ENCODE peak calls at places on chromosomes 3 and 15, in four cellular contexts. Y, I, O and C are unnamed samples.

GRCh38 chr15:29364429-29365078 is 94.9 kb upstream of the NSMCE3 start:
- DNase-seq in Y (no peak), I (peak; percentile 33), O (peak; percentile 29), C (no peak)

GRCh38 chr3:141275032-141275422 is 43.4 kb downstream of the PXYLP1 start:
- DNase-seq in Y (no peak), I (no peak), O (no peak), C (peak; percentile 48)

GRCh38 chr3:107752202-107752990 is 229.6 kb downstream of the BBX start:
- DNase-seq in Y (no peak), I (no peak), O (peak; percentile 50), C (no peak)

GRCh38 chr15:72835289-72835890 is 51.8 kb upstream of the ADPGK start:
- DNase-seq in Y (no peak), I (no peak), O (peak; percentile 28), C (no peak)

GRCh38 chr15:89657691-89658200 is 2.5 kb upstream of the KIF7 start:
- DNase-seq in Y (no peak), I (no peak), O (no peak), C (no peak)

GRCh38 chr15:89400121-89400996 is 65.7 kb upstream of the POLG start:
- DNase-seq in Y (no peak), I (no peak), O (peak; percentile 30), C (no peak)

GRCh38 chr3:4976109-4976508 is 3.1 kb upstream of the BHLHE40 start:
- DNase-seq in Y (no peak), I (no peak), O (peak; percentile 94), C (peak; percentile 60)

GRCh38 chr3:45972534-45973402 is 22.9 kb downstream of the FYCO1 start:
- DNase-seq in Y (no peak), I (peak; percentile 66), O (peak; percentile 18), C (peak; percentile 93)

GRCh38 chr3:169676925-169677537 is 13.5 kb upstream of the MECOM start:
- DNase-seq in Y (no peak), I (no peak), O (no peak), C (no peak)

GRCh38 chr15:101045236-101045646 is 126.1 kb downstream of the LRRK1 start:
- DNase-seq in Y (no peak), I (no peak), O (no peak), C (no peak)

GRCh38 chr3:44428910-44429309 is 48.6 kb downstream of the ZNF445 start:
- DNase-seq in Y (no peak), I (no peak), O (no peak), C (no peak)

GRCh38 chr15:85860394-85861161 is 65.9 kb upstream of the KLHL25 start:
- DNase-seq in Y (no peak), I (no peak), O (no peak), C (no peak)

GRCh38 chr15:79834496-79834895 is 62.3 kb downstream of the MTHFS start:
- DNase-seq in Y (no peak), I (no peak), O (no peak), C (no peak)

GRCh38 chr3:60757724-60758123 is 493.5 kb downstream of the FHIT start:
- DNase-seq in Y (no peak), I (no peak), O (no peak), C (no peak)

GRCh38 chr3:124566701-124567100 is 163.6 kb upstream of the UMPS start:
- DNase-seq in Y (no peak), I (no peak), O (no peak), C (no peak)

GRCh38 chr3:122258757-122259371 is 66.2 kb upstream of the CSTA start:
- DNase-seq in Y (no peak), I (peak; percentile 32), O (peak; percentile 61), C (peak; percentile 37)

GRCh38 chr3:12449889-12450682 is 34.2 kb upstream of the TSEN2 start:
- DNase-seq in Y (no peak), I (no peak), O (no peak), C (no peak)

GRCh38 chr3:129627350-129628168 is 21.1 kb upstream of the PLXND1 start:
- DNase-seq in Y (peak; percentile 82), I (peak; percentile 62), O (peak; percentile 89), C (peak; percentile 85)